ENCODE peak calls at places on chromosomes 11 and 22, in nine cellular contexts. O is amniotic stem cell, P is endodermal cell, S is H9, E is retina, M is GM12891, W is WTC11, G is amniotic epithelial cell, B is NCI-H1436 treated with DMSO at 0.1 percent for 48 hours. J is an unnamed sample.

GRCh38 chr11:13329670-13330401 is 52.2 kb downstream of the BMAL1 start:
- DNase-seq in O (no peak), P (no peak), S (no peak), E (peak; percentile 40), M (no peak), W (no peak), G (no peak), B (peak; percentile 81), J (peak; percentile 20)

GRCh38 chr11:8826145-8826786 is 84.7 kb upstream of the AKIP1 start:
- DNase-seq in O (peak; percentile 73), P (peak; percentile 83), S (peak; percentile 59), E (peak; percentile 47), M (no peak), W (no peak), G (peak; percentile 89), B (no peak), J (peak; percentile 82)

GRCh38 chr11:104003491-104003890 is 32.9 kb upstream of the DDI1 start:
- DNase-seq in O (no peak), P (no peak), S (no peak), E (no peak), M (no peak), W (no peak), G (peak; percentile 72), B (no peak), J (peak; percentile 81)

GRCh38 chr11:79371724-79372123 is 69.1 kb downstream of the TENM4 start:
- DNase-seq in O (no peak), P (peak; percentile 65), S (no peak), E (no peak), M (no peak), W (no peak), G (no peak), B (no peak), J (no peak)

GRCh38 chr11:27722117-27722844 is 22.0 kb upstream of the BDNF start:
- DNase-seq in O (no peak), P (peak; percentile 81), S (peak; percentile 69), E (peak; percentile 70), M (no peak), W (peak; percentile 62), G (peak; percentile 57), B (no peak), J (peak; percentile 72)

GRCh38 chr11:66467034-66467659 is 442 bp downstream of the PELI3 start:
- DNase-seq in O (no peak), P (no peak), S (no peak), E (peak; percentile 59), M (no peak), W (peak; percentile 57), G (peak; percentile 21), B (no peak), J (peak; percentile 40)

GRCh38 chr11:118623291-118623655 is 15.9 kb downstream of the PHLDB1 start:
- DNase-seq in O (no peak), P (no peak), S (no peak), E (no peak), M (no peak), W (no peak), G (peak; percentile 42), B (no peak), J (peak; percentile 46)

GRCh38 chr11:12725863-12726666 is 51.8 kb downstream of the TEAD1 start:
- DNase-seq in O (no peak), P (peak; percentile 32), S (no peak), E (no peak), M (no peak), W (no peak), G (peak; percentile 83), B (no peak), J (peak; percentile 89)

GRCh38 chr11:35016939-35017338 is 100.5 kb downstream of the PDHX start:
- DNase-seq in O (no peak), P (no peak), S (no peak), E (no peak), M (no peak), W (no peak), G (no peak), B (no peak), J (no peak)

GRCh38 chr11:6612816-6613136 is 760 bp upstream of the TAF10 start:
- DNase-seq in O (no peak), P (peak; percentile 84), S (peak; percentile 57), E (no peak), M (no peak), W (peak; percentile 57), G (no peak), B (peak; percentile 27), J (no peak)

GRCh38 chr11:420911-421321 is 6.1 kb upstream of the SIGIRR start:
- DNase-seq in O (no peak), P (no peak), S (no peak), E (peak; percentile 0), M (no peak), W (peak; percentile 11), G (no peak), B (no peak), J (no peak)

GRCh38 chr11:72758690-72759389 is 6.6 kb upstream of the ARAP1 start:
- DNase-seq in O (no peak), P (no peak), S (no peak), E (no peak), M (no peak), W (no peak), G (peak; percentile 94), B (no peak), J (peak; percentile 91)

GRCh38 chr11:94128746-94129504 is at the start of gene PANX1:
- DNase-seq in O (peak; percentile 73), P (peak; percentile 91), S (peak; percentile 86), E (peak; percentile 97), M (peak; percentile 74), W (peak; percentile 75), G (peak; percentile 76), B (peak; percentile 52), J (peak; percentile 93)

GRCh38 chr11:86676533-86677154 is 4.2 kb upstream of the ME3 start:
- DNase-seq in O (no peak), P (peak; percentile 93), S (peak; percentile 87), E (no peak), M (no peak), W (peak; percentile 71), G (no peak), B (no peak), J (no peak)

GRCh38 chr22:30843245-30843644 is 125.3 kb downstream of the MORC2 start:
- DNase-seq in O (no peak), P (no peak), S (no peak), E (no peak), M (no peak), W (no peak), G (peak; percentile 70), B (no peak), J (peak; percentile 55)

GRCh38 chr22:33923660-33924246 is 3.5 kb upstream of the LARGE1 start:
- DNase-seq in O (peak; percentile 63), P (peak; percentile 85), S (peak; percentile 69), E (peak; percentile 78), M (peak; percentile 23), W (peak; percentile 75), G (peak; percentile 34), B (peak; percentile 29), J (peak; percentile 58)

GRCh38 chr11:8047382-8047781 is 33.6 kb upstream of the TUB start:
- DNase-seq in O (no peak), P (no peak), S (peak; percentile 12), E (no peak), M (no peak), W (no peak), G (no peak), B (no peak), J (no peak)

GRCh38 chr11:77654770-77655434 is 17.3 kb upstream of the CLNS1A start:
- DNase-seq in O (no peak), P (no peak), S (no peak), E (no peak), M (no peak), W (no peak), G (peak; percentile 34), B (no peak), J (peak; percentile 58)

GRCh38 chr22:41410311-41410751 is 28.6 kb downstream of the TEF start:
- DNase-seq in O (no peak), P (no peak), S (no peak), E (no peak), M (no peak), W (no peak), G (no peak), B (no peak), J (no peak)

GRCh38 chr11:121929581-121929980 is 186.4 kb downstream of the BLID start:
- DNase-seq in O (no peak), P (peak; percentile 57), S (no peak), E (no peak), M (no peak), W (peak; percentile 12), G (peak; percentile 35), B (no peak), J (peak; percentile 46)

GRCh38 chr22:50683086-50683993 is 10.7 kb downstream of the SHANK3 start:
- DNase-seq in O (no peak), P (no peak), S (no peak), E (no peak), M (peak; percentile 46), W (no peak), G (no peak), B (no peak), J (no peak)

GRCh38 chr11:117180020-117180419 is 1.5 kb downstream of the SIDT2 start:
- DNase-seq in O (no peak), P (peak; percentile 54), S (peak; percentile 24), E (peak; percentile 24), M (no peak), W (no peak), G (no peak), B (no peak), J (no peak)

J was measured in iris pigment epithelial cell.